ENCODE peak calls at places on chromosomes 1 and 21, in five cellular contexts. K, P, L, Y and M are unnamed samples.

GRCh38 chr1:6545276-6545934 is 8.9 kb downstream of the NOL9 start:
- DNase-seq in K (no peak), Y (no peak), L (no peak), P (no peak), M (no peak)

GRCh38 chr1:232305020-232305419 is 324.9 kb downstream of the SIPA1L2 start:
- DNase-seq in Y (no peak), L (no peak), K (peak; percentile 69), P (no peak), M (no peak)

GRCh38 chr21:41564871-41565281 is 56.9 kb upstream of the TMPRSS2 start:
- DNase-seq in L (no peak), Y (peak; percentile 23), P (peak; percentile 58), K (peak; percentile 72), M (no peak)

GRCh38 chr1:8285103-8285502 is 32.8 kb upstream of the SLC45A1 start:
- DNase-seq in L (no peak), Y (no peak), K (peak; percentile 76), P (peak; percentile 39), M (no peak)

GRCh38 chr1:167447521-167448136 is 70.7 kb downstream of the CD247 start:
- DNase-seq in P (peak; percentile 64), L (no peak), Y (peak; percentile 61), K (peak; percentile 64), M (no peak)

GRCh38 chr1:186099362-186100064 is 275.5 kb downstream of the TPR start:
- DNase-seq in P (no peak), Y (no peak), K (no peak), L (no peak), M (no peak)

GRCh38 chr1:9066945-9067807 is 2.3 kb downstream of the SLC2A5 start:
- DNase-seq in P (no peak), K (peak; percentile 53), Y (no peak), L (no peak), M (peak; percentile 87)

GRCh38 chr1:223716302-223716862 is 4.0 kb downstream of the CAPN2 start:
- DNase-seq in P (no peak), L (no peak), Y (no peak), K (peak; percentile 43), M (no peak)

GRCh38 chr21:18522181-18522771 is 118.7 kb upstream of the TMPRSS15 start:
- DNase-seq in Y (no peak), L (no peak), P (no peak), K (no peak), M (no peak)

GRCh38 chr1:25117233-25117823 is 115.0 kb downstream of the SYF2 start:
- DNase-seq in K (peak; percentile 59), L (no peak), P (peak; percentile 38), Y (peak; percentile 21), M (no peak)

GRCh38 chr1:17273096-17273495 is 24.2 kb downstream of the PADI3 start:
- DNase-seq in K (no peak), Y (no peak), P (no peak), L (no peak), M (no peak)

GRCh38 chr1:219812086-219812485 is 116.3 kb downstream of the SLC30A10 start:
- DNase-seq in P (no peak), K (no peak), Y (no peak), L (peak; percentile 90), M (no peak)

GRCh38 chr1:77313491-77313890 is 31.7 kb downstream of the AK5 start:
- DNase-seq in L (no peak), Y (peak; percentile 27), K (no peak), P (peak; percentile 35), M (no peak)

GRCh38 chr1:27821761-27822315 is 8.7 kb upstream of the PPP1R8 start:
- DNase-seq in P (no peak), Y (no peak), K (no peak), L (no peak), M (no peak)

GRCh38 chr21:41160036-41160435 is 7.9 kb upstream of the BACE2 start:
- DNase-seq in Y (no peak), K (no peak), P (no peak), L (no peak), M (no peak)

GRCh38 chr1:93061895-93062792 is 16.9 kb upstream of the MTF2 start:
- DNase-seq in K (peak; percentile 43), Y (peak; percentile 32), L (no peak), P (peak; percentile 43), M (peak; percentile 69)

GRCh38 chr1:91831132-91831930 is 54.6 kb downstream of the TGFBR3 start:
- DNase-seq in Y (no peak), K (peak; percentile 30), L (no peak), P (no peak), M (no peak)

GRCh38 chr1:43270421-43271095 is 775 bp downstream of the TMEM125 start:
- DNase-seq in P (peak; percentile 93), Y (no peak), L (no peak), K (peak; percentile 92), M (peak; percentile 61)

GRCh38 chr1:52056110-52056936 is at the start of gene BTF3L4:
- DNase-seq in L (peak; percentile 98), K (peak; percentile 97), Y (peak; percentile 92), P (peak; percentile 96), M (peak; percentile 99)
- H3K4me1 ChIP-seq in L (peaks cover 47% of the 10 kb centered on the region), K (peaks cover 9% of the 10 kb centered on the region), Y (peaks cover 28% of the 10 kb centered on the region), P (peaks cover 52% of the 10 kb centered on the region), M (peaks cover 33% of the 10 kb centered on the region)

DNA sequence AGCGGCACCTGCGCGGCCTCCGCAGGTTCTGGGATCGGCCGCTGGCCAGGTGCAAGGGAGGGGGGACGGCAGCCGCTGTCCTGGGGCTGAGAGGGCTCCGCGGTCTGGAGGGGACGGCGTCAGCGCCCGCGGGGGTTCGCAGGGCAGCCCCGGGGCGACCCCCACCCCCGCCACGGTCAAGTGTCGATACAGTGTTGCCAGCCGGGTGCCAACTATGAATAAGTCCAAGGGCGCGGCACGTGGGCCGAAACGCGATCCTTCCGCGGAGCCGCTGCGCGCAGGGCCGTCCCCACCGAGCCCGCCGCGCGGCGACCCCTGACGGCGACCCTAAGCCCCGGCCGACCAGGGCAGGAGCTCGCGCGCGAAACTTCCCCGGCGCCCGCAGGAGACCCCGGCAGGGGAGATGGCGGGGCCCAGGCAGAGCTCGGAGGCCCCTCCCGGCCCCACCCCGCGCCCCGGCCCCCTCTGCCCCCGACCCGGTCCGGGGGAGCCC is 664 bp upstream of the AGPAT3 start:
- DNase-seq in K (peak; percentile 76), Y (peak; percentile 48), P (peak; percentile 79), L (no peak), M (peak; percentile 76)
- TF ChIP-seq POLR2A in K (peak; percentile 83), Y (peak; percentile 25), P (no peak), L (no peak), M (no peak)

GRCh38 chr1:184932319-184932718 is 42.0 kb downstream of the NIBAN1 start:
- DNase-seq in L (no peak), P (no peak), K (no peak), Y (no peak), M (no peak)
- H3K4me1 ChIP-seq in L (peaks cover 48% of the 10 kb centered on the region), P (peaks cover 19% of the 10 kb centered on the region), K (no peaks in the 10 kb centered on the region), Y (no peaks in the 10 kb centered on the region), M (no peaks in the 10 kb centered on the region)

GRCh38 chr1:177973585-177973984 is 3.7 kb upstream of the SEC16B start:
- DNase-seq in Y (no peak), K (no peak), P (no peak), L (no peak), M (no peak)

GRCh38 chr1:177969109-177969508 is 749 bp downstream of the SEC16B start:
- DNase-seq in P (peak; percentile 77), K (no peak), L (no peak), Y (peak; percentile 66), M (no peak)

GRCh38 chr1:177964336-177964735 is 5.5 kb downstream of the SEC16B start:
- DNase-seq in P (no peak), Y (no peak), K (no peak), L (no peak), M (no peak)

GRCh38 chr1:177966199-177966598 is 3.7 kb downstream of the SEC16B start:
- DNase-seq in K (no peak), L (no peak), P (no peak), Y (no peak), M (no peak)

GRCh38 chr1:177969825-177970371 is at the start of gene SEC16B:
- DNase-seq in P (peak; percentile 80), K (peak; percentile 57), L (no peak), Y (peak; percentile 80), M (no peak)
- TF ChIP-seq POLR2A in P (no peak), K (no peak), L (no peak), Y (no peak), M (no peak)

GRCh38 chr1:36797761-36798160 is 236.6 kb downstream of the GRIK3 start:
- DNase-seq in P (no peak), K (no peak), Y (no peak), L (no peak), M (no peak)

GRCh38 chr1:36805979-36806640 is 228.2 kb downstream of the GRIK3 start:
- DNase-seq in Y (no peak), P (no peak), L (no peak), K (no peak), M (no peak)

GRCh38 chr1:36804669-36805314 is 229.5 kb downstream of the GRIK3 start:
- DNase-seq in P (no peak), Y (no peak), L (no peak), K (no peak), M (no peak)

GRCh38 chr1:36803870-36804560 is 230.3 kb downstream of the GRIK3 start:
- DNase-seq in L (no peak), K (no peak), Y (no peak), P (no peak), M (no peak)

DNA sequence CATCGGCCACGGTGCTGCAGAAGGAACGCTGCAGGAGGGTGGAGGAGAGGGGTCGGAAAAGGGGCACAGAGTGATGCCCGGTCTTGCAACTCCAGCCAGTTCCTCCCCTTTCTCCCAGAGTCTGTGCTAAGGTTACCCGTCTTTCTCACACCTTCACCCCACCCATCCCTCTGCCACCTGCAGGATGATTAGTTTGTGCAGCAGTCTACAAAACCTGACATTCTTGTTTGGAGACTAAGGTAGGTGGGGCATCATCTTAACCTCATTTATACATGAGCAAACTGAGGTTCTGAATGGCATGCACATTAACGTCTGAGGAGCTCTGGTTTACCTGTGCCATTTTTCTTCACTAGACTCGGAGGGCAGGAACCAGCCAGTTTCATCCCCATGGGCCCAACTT is 232.3 kb downstream of the GRIK3 start:
- DNase-seq in K (no peak), Y (no peak), P (no peak), L (no peak), M (no peak)
- H3K4me1 ChIP-seq in K (no peaks in the 10 kb centered on the region), Y (no peaks in the 10 kb centered on the region), P (no peaks in the 10 kb centered on the region), L (no peaks in the 10 kb centered on the region), M (peaks cover 6% of the 10 kb centered on the region)

GRCh38 chr1:83787246-83787998 is 211.5 kb downstream of the TTLL7 start:
- DNase-seq in P (no peak), L (no peak), Y (no peak), K (no peak), M (no peak)

GRCh38 chr1:83779565-83779964 is 219.4 kb downstream of the TTLL7 start:
- DNase-seq in P (no peak), K (no peak), L (no peak), Y (no peak), M (no peak)

GRCh38 chr1:83775977-83776603 is 222.8 kb downstream of the TTLL7 start:
- DNase-seq in P (no peak), K (no peak), L (no peak), Y (no peak), M (no peak)

DNA sequence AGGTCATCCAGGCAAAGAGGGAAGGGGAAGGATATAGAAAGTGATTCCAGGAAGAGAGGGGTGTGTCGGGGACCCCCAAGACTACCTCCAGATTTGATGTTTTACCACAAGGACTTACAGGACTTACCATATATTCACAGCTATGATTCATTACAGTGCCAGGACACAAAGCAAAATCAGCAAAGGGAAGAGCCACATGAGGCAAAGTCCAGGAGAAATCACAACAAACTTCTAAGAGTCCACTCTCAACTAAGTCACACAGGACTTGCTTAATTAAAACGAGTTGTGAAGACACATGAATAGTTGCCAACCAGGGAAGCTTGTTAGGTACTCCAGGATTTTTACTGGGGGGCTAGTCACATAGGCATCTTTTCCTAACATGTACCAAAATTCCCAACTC is 217.3 kb downstream of the TTLL7 start:
- DNase-seq in L (no peak), P (no peak), K (no peak), Y (no peak), M (no peak)
- TF ChIP-seq POLR2A in L (no peak), P (no peak), K (no peak), Y (no peak), M (no peak)